ENCODE peak calls at places on chromosome 7, in four cellular contexts. G is tibial nerve, L is GM23338, H is DND-41. W is an unnamed sample.

GRCh38 chr7:91242097-91242846 is 22.0 kb upstream of the FZD1 start:
- DNase-seq in L (no peak), H (no peak), G (no peak), W (no peak)

GRCh38 chr7:37230221-37230620 is 218.4 kb downstream of the ELMO1 start:
- DNase-seq in H (no peak), L (no peak), G (peak), W (peak)

GRCh38 chr7:102991540-102992214 is 78.9 kb downstream of the LRRC17 start:
- DNase-seq in G (no peak), L (no peak), H (no peak), W (peak)

GRCh38 chr7:47474211-47474936 is 107.5 kb downstream of the TNS3 start:
- DNase-seq in L (no peak), G (no peak), H (no peak), W (no peak)

GRCh38 chr7:39428221-39428620 is 138.0 kb upstream of the YAE1 start:
- DNase-seq in H (no peak), L (no peak), G (no peak), W (no peak)

GRCh38 chr7:80735330-80735729 is 96.9 kb downstream of the CD36 start:
- DNase-seq in L (no peak), H (no peak), G (no peak), W (no peak)

GRCh38 chr7:37921340-37921805 is 933 bp downstream of the EPDR1 start:
- DNase-seq in L (peak), H (peak), G (peak), W (peak)

GRCh38 chr7:135251502-135252327 is 18.1 kb downstream of the STRA8 start:
- DNase-seq in G (no peak), L (no peak), H (no peak), W (no peak)

GRCh38 chr7:94888542-94888941 is 18.9 kb upstream of the PPP1R9A start:
- DNase-seq in H (no peak), L (peak), G (peak), W (peak)

GRCh38 chr7:362416-363096 is 72.6 kb downstream of the FOXL3 start:
- DNase-seq in G (no peak), H (peak), L (no peak), W (peak)

GRCh38 chr7:20344396-20344795 is 13.7 kb downstream of the ITGB8 start:
- DNase-seq in H (no peak), G (no peak), L (no peak), W (no peak)

GRCh38 chr7:80779456-80779855 is 139.4 kb downstream of the SEMA3C start:
- DNase-seq in G (no peak), L (no peak), H (no peak), W (no peak)

GRCh38 chr7:157664866-157665633 is 328.2 kb downstream of the DNAJB6 start:
- DNase-seq in G (no peak), H (no peak), L (no peak), W (no peak)

GRCh38 chr7:26117142-26117807 is 34.7 kb upstream of the NFE2L3 start:
- DNase-seq in H (no peak), L (peak), G (no peak), W (no peak)

GRCh38 chr7:96034940-96035727 is 262.8 kb downstream of the DYNC1I1 start:
- DNase-seq in H (no peak), L (no peak), G (no peak), W (no peak)

GRCh38 chr7:125899577-125899976 is 970.0 kb upstream of the POT1 start:
- DNase-seq in G (no peak), L (peak), H (no peak), W (no peak)

GRCh38 chr7:45921699-45922519 is 837 bp upstream of the IGFBP3 start:
- DNase-seq in G (peak), H (no peak), L (peak), W (peak)

GRCh38 chr7:157263156-157263555 is 73.6 kb upstream of the DNAJB6 start:
- DNase-seq in L (no peak), G (no peak), H (no peak), W (no peak)

GRCh38 chr7:125823538-125823937 is 893.9 kb upstream of the POT1 start:
- DNase-seq in H (no peak), L (no peak), G (no peak), W (no peak)

GRCh38 chr7:72275412-72276070 is 136.6 kb downstream of the CALN1 start:
- DNase-seq in L (no peak), G (no peak), H (no peak), W (no peak)

GRCh38 chr7:9937944-9938631 is 1035.6 kb upstream of the PHF14 start:
- DNase-seq in G (no peak), H (no peak), L (peak), W (peak)

GRCh38 chr7:74187915-74188675 is 13.9 kb downstream of the EIF4H start:
- DNase-seq in H (no peak), G (no peak), L (no peak), W (no peak)

GRCh38 chr7:116592445-116592844 is 67.6 kb downstream of the CAV1 start:
- DNase-seq in G (no peak), H (no peak), L (no peak), W (peak)

GRCh38 chr7:117480978-117481377 is 1.2 kb downstream of the CFTR start:
- DNase-seq in G (no peak), H (no peak), L (peak), W (no peak)

GRCh38 chr7:155590215-155591023 is 44.1 kb upstream of the CNPY1 start:
- DNase-seq in L (peak), H (peak), G (no peak), W (no peak)

GRCh38 chr7:91109200-91109599 is 155.0 kb upstream of the FZD1 start:
- DNase-seq in L (no peak), G (no peak), H (no peak), W (no peak)

GRCh38 chr7:51224811-51225581 is 91.6 kb downstream of the COBL start:
- DNase-seq in G (no peak), L (peak), H (no peak), W (peak)

GRCh38 chr7:89687266-89687665 is 467.0 kb upstream of the STEAP1 start:
- DNase-seq in L (no peak), H (no peak), G (no peak), W (no peak)

DNA sequence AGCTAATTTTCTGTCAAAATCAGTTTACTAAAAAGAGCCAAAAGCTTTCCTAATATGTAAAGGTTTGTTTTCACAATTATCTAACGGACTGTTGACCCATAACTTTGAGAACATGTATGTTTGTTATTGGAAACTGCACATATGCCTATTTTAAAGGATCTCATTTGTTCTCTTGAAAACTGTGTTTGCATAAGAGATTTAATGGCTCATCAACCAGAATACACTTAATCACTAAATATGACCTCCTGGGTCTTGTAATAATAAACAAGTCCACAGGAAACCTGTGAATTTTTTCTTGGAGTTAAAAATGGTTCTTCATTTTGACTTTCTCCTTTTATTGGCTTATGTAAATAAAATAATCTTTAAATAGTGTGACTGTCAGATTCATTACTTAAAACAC is 48.3 kb upstream of the STEAP1B start:
- DNase-seq in H (no peak), L (no peak), G (no peak), W (no peak)
- H3K4me3 ChIP-seq in H (no peak), L (no peak), G (no peak), W (no peak)

DNA sequence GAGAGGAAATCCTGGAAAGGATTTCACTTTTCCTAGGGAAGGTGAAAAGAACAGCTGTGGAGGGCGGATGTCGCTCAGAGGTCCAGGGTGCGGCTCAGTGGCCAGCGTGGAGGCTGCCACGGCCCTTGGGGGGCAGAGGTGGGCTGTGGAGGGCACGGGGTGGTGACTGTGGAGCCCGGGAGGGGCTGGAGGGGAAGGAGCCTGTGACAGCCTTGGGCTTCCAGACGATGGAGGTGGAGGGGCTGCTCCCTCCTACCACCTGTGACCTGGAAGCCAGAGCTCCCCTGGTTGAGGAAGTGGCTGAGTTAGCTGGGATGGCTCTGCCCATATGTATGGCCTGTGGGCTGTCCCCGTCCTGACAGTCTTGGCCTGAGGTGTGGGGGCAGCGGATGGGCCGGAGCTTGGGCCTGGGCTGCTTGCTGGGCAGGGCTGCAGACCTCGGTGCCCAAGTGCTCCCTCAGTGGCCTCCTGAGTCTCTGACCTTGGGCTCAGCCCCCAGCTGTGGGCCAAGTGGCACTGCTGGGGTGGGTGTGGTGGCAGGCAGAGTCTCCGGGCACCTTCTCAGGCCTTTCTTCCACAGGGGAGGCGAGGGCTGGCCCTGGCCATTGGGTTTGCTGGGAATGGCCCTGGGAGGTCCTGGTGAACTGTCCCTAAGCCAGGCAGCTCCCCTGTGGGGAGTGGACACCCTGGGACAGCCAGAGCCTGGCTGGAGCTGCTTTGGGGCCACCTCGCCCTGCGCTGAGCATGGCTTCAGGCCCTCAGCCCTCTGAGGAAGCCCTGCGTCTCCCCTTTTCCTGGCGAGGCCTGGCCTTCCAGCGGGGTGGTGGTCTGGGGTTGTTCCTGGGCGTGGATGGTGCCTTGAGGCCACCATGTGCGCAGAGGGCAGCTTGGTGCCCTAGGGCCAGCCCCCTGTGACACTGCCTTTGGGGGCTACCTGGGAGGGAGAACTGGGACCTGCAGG is 3.9 kb downstream of the BRI3 start:
- DNase-seq in G (no peak), H (no peak), L (no peak), W (no peak)
- H3K27ac ChIP-seq in G (peak), H (no peak), L (no peak), W (peak)

GRCh38 chr7:150754950-150755349 is 17.7 kb downstream of the GIMAP5 start:
- DNase-seq in L (no peak), G (no peak), H (no peak), W (no peak)

GRCh38 chr7:150753239-150753638 is 16.0 kb downstream of the GIMAP5 start:
- DNase-seq in H (no peak), L (no peak), G (no peak), W (no peak)

GRCh38 chr7:150751702-150752101 is 14.5 kb downstream of the GIMAP5 start:
- DNase-seq in G (no peak), L (no peak), H (no peak), W (no peak)

GRCh38 chr7:150755473-150756099 is 18.4 kb downstream of the GIMAP5 start:
- DNase-seq in L (no peak), G (no peak), H (peak), W (no peak)

DNA sequence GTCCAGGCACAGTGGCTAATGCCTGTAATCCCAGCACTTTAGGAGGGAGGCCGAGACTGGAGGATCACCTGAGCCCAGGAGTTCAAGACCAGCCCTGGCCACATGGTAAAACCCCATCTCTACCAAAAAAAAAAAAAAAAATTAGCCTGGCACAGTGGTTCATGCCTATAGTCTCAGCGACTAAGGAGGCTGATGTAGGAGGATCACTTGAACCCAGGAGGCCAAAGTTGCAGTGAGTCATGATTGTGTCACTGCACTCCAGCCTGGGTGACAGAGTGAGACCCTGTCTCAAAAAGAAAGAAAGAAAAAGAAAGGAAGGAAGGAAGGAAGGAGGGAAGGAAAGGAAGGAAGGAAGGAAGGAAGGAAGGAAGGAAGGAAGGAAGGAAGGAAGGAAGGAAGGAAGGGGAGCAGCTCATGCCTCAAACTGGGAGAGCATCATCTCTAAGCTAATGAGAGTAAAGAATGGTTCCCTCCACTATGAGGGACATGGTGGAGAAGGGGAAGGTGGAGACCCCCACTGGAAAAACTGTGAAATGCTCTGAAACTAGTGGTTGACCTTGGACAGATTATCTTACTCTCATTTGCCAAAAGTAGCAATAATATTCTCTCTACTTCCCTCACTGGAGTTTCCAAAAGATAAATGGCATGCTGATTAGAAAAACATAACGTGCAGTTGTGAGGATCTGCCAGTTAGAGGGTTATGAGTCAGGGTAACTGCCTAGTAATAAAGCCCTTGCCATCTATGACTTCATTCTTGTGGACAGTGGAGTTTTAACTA is 16.8 kb downstream of the GIMAP5 start:
- DNase-seq in H (peak), L (peak), G (no peak), W (no peak)
- TF ChIP-seq CTCF in H (peak), L (peak), G (no peak), W (no peak)

DNA sequence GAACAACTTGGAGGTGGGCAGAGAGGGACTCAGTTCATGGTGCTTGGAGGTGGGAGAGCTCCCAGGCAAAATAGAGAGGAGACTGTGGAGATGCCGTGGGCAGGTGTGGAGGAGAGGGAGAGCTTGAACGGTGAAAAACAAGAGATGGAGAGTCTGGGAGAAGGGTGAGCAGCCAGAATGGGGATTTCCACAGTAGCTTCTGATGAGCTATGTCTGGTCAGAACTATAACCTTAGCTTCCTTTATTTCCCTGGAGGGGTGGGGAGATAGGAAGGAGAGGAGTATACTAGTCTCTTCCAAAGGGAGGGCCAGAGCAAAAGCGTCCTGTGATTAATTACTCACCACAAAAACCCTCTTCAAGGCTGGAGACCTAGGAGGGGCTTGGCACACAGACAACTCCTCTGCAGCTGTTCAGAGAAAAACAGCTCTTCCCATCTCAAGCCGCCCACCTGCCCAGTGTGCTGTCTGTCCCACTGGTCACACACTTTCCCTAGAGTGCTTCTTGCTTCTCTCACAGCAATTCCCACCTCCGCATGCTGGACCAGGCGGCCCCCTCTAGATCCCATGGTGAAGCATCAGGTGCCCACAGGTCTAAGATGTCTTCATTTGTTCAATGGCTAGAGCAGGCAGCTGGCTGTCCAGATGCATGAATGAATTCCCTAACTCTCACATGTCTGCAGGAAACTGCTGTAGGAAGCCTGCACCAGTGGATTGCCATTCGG is 41.9 kb downstream of the TAS2R41 start:
- DNase-seq in G (peak), L (no peak), H (no peak), W (no peak)
- H3K4me3 ChIP-seq in G (no peak), L (no peak), H (no peak), W (no peak)

GRCh38 chr7:43753401-43753800 is 5.1 kb upstream of the BLVRA start:
- DNase-seq in H (no peak), G (no peak), L (no peak), W (no peak)

GRCh38 chr7:43747703-43748102 is 10.8 kb upstream of the BLVRA start:
- DNase-seq in L (no peak), G (no peak), H (no peak), W (no peak)

GRCh38 chr7:43749383-43749940 is 9.0 kb upstream of the BLVRA start:
- DNase-seq in H (no peak), G (no peak), L (no peak), W (no peak)

GRCh38 chr7:43752411-43752810 is 6.1 kb upstream of the BLVRA start:
- DNase-seq in L (no peak), G (no peak), H (no peak), W (no peak)

GRCh38 chr7:43750016-43750887 is 8.2 kb upstream of the BLVRA start:
- DNase-seq in G (no peak), L (no peak), H (no peak), W (no peak)
- H3K27ac ChIP-seq in G (no peak), L (no peak), H (no peak), W (no peak)

DNA sequence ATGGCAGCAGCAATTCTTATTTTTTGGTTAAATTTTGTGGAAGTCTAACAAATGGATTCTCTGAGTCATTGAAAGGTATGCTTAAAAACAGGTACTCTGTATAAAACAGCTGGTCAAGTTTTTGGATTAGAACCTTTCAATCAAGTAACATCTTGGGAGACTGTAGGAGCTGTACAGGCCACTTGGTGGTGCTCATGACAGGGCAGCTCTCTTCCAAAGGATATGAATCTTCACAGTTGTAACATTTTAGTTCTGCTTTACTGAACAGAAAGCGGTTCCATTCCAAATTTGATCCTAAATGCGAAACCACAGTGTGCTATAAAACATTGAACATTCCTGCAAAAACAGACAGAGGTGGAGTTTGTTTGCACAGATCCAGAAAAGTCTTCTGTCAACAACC is 44.5 kb upstream of the AGR3 start:
- DNase-seq in H (peak), G (peak), L (peak), W (no peak)
- TF ChIP-seq CTCF in H (peak), G (peak), L (peak), W (peak)

GRCh38 chr7:76354516-76354915 is 4.3 kb downstream of the YWHAG start:
- DNase-seq in H (no peak), G (no peak), L (no peak), W (no peak)
- H3K4me3 ChIP-seq in H (no peak), G (no peak), L (peak), W (no peak)

GRCh38 chr7:2321020-2321419 is 6.8 kb upstream of the SNX8 start:
- DNase-seq in L (peak), G (no peak), H (no peak), W (no peak)
- H3K27ac ChIP-seq in L (no peak), G (no peak), H (no peak), W (no peak)

GRCh38 chr7:77441046-77441445 is 24.9 kb upstream of the GSAP start:
- DNase-seq in H (no peak), L (no peak), G (no peak), W (no peak)

GRCh38 chr7:77436889-77437265 is 20.7 kb upstream of the GSAP start:
- DNase-seq in L (no peak), G (no peak), H (no peak), W (no peak)

GRCh38 chr7:77442631-77443420 is 26.7 kb upstream of the GSAP start:
- DNase-seq in H (no peak), L (no peak), G (no peak), W (no peak)

GRCh38 chr7:77444123-77444522 is 28.0 kb upstream of the GSAP start:
- DNase-seq in L (no peak), H (no peak), G (no peak), W (no peak)

GRCh38 chr7:77439572-77439971 is 23.4 kb upstream of the GSAP start:
- DNase-seq in H (no peak), L (peak), G (peak), W (peak)
- TF ChIP-seq CTCF in H (no peak), L (peak), G (peak), W (peak)

DNA sequence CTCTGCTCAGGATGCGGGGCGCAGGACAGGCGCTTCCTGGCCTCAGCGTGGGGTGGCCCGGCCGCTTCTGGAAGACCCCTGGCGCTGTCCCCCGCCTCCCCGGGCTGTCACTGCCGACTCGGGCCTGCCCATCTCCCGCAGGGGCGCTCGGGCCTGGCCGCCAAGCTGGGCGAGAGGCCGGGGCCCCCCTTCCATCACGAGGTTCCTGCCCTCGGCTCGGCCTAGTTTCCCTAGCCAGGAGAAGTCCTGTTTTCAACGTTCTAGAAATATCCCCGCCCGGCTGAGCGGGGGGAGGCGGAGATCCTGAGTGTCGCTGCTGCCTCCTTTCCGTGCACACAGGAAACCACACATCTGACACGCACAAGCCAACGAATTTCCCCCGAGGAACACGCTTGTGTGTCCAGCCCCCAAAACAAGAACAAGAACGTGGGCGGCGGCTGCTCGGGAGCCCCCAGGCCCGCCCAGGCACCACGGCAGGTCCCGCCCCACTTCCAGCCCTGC is 33.7 kb downstream of the AP5Z1 start:
- DNase-seq in G (no peak), H (no peak), L (no peak), W (no peak)
- H3K4me3 ChIP-seq in G (no peak), H (no peak), L (no peak), W (no peak)

W was measured in body of pancreas.